ENCODE peak calls at places on chromosomes 13 and 19, in seven cellular contexts. T, I, L, H, G, P and E are unnamed samples.

GRCh38 chr13:87820221-87820620 is 149.1 kb downstream of the SLITRK5 start:
- DNase-seq in T (no peak), I (no peak), L (no peak), H (no peak), G (no peak), P (no peak), E (no peak)

GRCh38 chr19:18021121-18021755 is 13.3 kb downstream of the ARRDC2 start:
- DNase-seq in T (peak; percentile 84), I (peak; percentile 78), L (peak; percentile 89), H (no peak), G (peak; percentile 52), P (peak; percentile 95), E (peak; percentile 93)

GRCh38 chr13:48797127-48797526 is 143.4 kb downstream of the CYSLTR2 start:
- DNase-seq in T (no peak), I (peak; percentile 77), L (no peak), H (no peak), G (no peak), P (no peak), E (no peak)

GRCh38 chr19:28465317-28466086 is 747.4 kb downstream of the UQCRFS1 start:
- DNase-seq in T (peak; percentile 56), I (no peak), L (peak; percentile 81), H (no peak), G (no peak), P (peak; percentile 13), E (no peak)

GRCh38 chr13:110507678-110508381 is 53.7 kb downstream of the RAB20 start:
- DNase-seq in T (no peak), I (no peak), L (peak; percentile 81), H (no peak), G (peak; percentile 96), P (no peak), E (peak; percentile 72)

GRCh38 chr13:101343128-101343787 is 73.0 kb downstream of the NALCN start:
- DNase-seq in T (no peak), I (peak; percentile 17), L (no peak), H (peak; percentile 2), G (no peak), P (no peak), E (no peak)

GRCh38 chr19:11254662-11255061 is 7.7 kb downstream of the DOCK6 start:
- DNase-seq in T (no peak), I (no peak), L (no peak), H (no peak), G (no peak), P (no peak), E (no peak)

GRCh38 chr19:18203408-18203862 is 407 bp downstream of the RAB3A start:
- DNase-seq in T (no peak), I (no peak), L (no peak), H (peak; percentile 66), G (no peak), P (peak; percentile 81), E (peak; percentile 72)

GRCh38 chr13:31012285-31013024 is 80.0 kb downstream of the TEX26 start:
- DNase-seq in T (peak; percentile 53), I (peak; percentile 54), L (peak; percentile 18), H (peak; percentile 29), G (peak; percentile 21), P (no peak), E (no peak)

GRCh38 chr13:33026489-33027152 is 10.4 kb downstream of the KL start:
- DNase-seq in T (no peak), I (no peak), L (no peak), H (no peak), G (no peak), P (no peak), E (peak; percentile 59)

GRCh38 chr19:52640916-52641315 is 2.8 kb upstream of the ZNF83 start:
- DNase-seq in T (no peak), I (peak; percentile 17), L (peak; percentile 33), H (peak; percentile 54), G (no peak), P (no peak), E (no peak)

GRCh38 chr19:21934131-21934530 is 76.6 kb downstream of the ZNF208 start:
- DNase-seq in T (no peak), I (no peak), L (no peak), H (no peak), G (no peak), P (no peak), E (no peak)

GRCh38 chr19:4744451-4745170 is 21.0 kb upstream of the DPP9 start:
- DNase-seq in T (peak; percentile 95), I (peak; percentile 90), L (peak; percentile 58), H (peak; percentile 33), G (peak; percentile 49), P (no peak), E (no peak)

GRCh38 chr19:40466219-40467006 is at the start of gene SPTBN4:
- DNase-seq in T (no peak), I (no peak), L (no peak), H (peak; percentile 66), G (no peak), P (no peak), E (peak; percentile 60)

GRCh38 chr13:113864303-113864890 is 521 bp upstream of the GAS6 start:
- DNase-seq in T (peak; percentile 31), I (peak; percentile 39), L (no peak), H (no peak), G (peak; percentile 35), P (no peak), E (peak; percentile 47)